ENCODE peak calls at places on chromosome 1, in nine cellular contexts. M is A549; A is fibroblast of mammary gland; X is fibroblast of lung; J is uterus; B is AG10803; G is natural killer cell; K is esophagus muscularis mucosa; H is CD8-positive, alpha-beta T cell. E is an unnamed sample.

GRCh38 chr1:204293605-204294365 is 65.9 kb downstream of the PLEKHA6 start:
- DNase-seq in M (no peak), A (peak; percentile 58), X (no peak), J (peak; percentile 52), B (peak; percentile 76), G (no peak), K (no peak), H (no peak), E (no peak)

GRCh38 chr1:36222481-36223372 is 1.5 kb upstream of the THRAP3 start:
- DNase-seq in M (no peak), A (peak; percentile 28), X (no peak), J (no peak), B (peak; percentile 22), G (no peak), K (no peak), H (no peak), E (no peak)

GRCh38 chr1:61992257-61992656 is 202.4 kb upstream of the L1TD1 start:
- DNase-seq in M (no peak), A (no peak), X (no peak), J (no peak), B (no peak), G (no peak), K (no peak), H (no peak), E (no peak)

GRCh38 chr1:20399196-20399595 is 86.8 kb downstream of the CAMK2N1 start:
- DNase-seq in M (no peak), A (no peak), X (no peak), J (no peak), B (no peak), G (no peak), K (no peak), H (no peak), E (no peak)

GRCh38 chr1:236514703-236515442 is 8.9 kb upstream of the LGALS8 start:
- DNase-seq in M (peak; percentile 26), A (no peak), X (no peak), J (no peak), B (no peak), G (no peak), K (no peak), H (no peak), E (no peak)

GRCh38 chr1:42922687-42923366 is 35.8 kb downstream of the SLC2A1 start:
- DNase-seq in M (peak; percentile 83), A (peak; percentile 71), X (peak; percentile 71), J (no peak), B (peak; percentile 69), G (no peak), K (no peak), H (peak; percentile 43), E (no peak)

GRCh38 chr1:179493323-179493722 is 82.4 kb downstream of the NPHS2 start:
- DNase-seq in M (no peak), A (no peak), X (peak; percentile 27), J (no peak), B (peak; percentile 1), G (no peak), K (no peak), H (no peak), E (no peak)

GRCh38 chr1:1842360-1843146 is 48.3 kb downstream of the GNB1 start:
- DNase-seq in M (no peak), A (no peak), X (no peak), J (no peak), B (no peak), G (no peak), K (no peak), H (no peak), E (no peak)

GRCh38 chr1:65469889-65470340 is 49.4 kb downstream of the LEPR start:
- DNase-seq in M (no peak), A (no peak), X (peak; percentile 65), J (no peak), B (peak; percentile 47), G (no peak), K (no peak), H (no peak), E (no peak)

GRCh38 chr1:167499657-167500056 is 18.7 kb downstream of the CD247 start:
- DNase-seq in M (no peak), A (no peak), X (no peak), J (no peak), B (no peak), G (peak; percentile 19), K (no peak), H (no peak), E (no peak)
- TF ChIP-seq CTCF in M (no peak), A (no peak), X (no peak), J (no peak), B (no peak), G (no peak), K (no peak), H (no peak), E (no peak)

GRCh38 chr1:116911779-116912469 is 2.2 kb downstream of the PTGFRN start:
- DNase-seq in M (no peak), A (no peak), X (no peak), J (no peak), B (no peak), G (no peak), K (no peak), H (no peak), E (no peak)

GRCh38 chr1:116910379-116911165 is 856 bp downstream of the PTGFRN start:
- DNase-seq in M (no peak), A (no peak), X (peak; percentile 46), J (peak; percentile 48), B (peak; percentile 16), G (no peak), K (no peak), H (peak; percentile 34), E (no peak)

GRCh38 chr1:116909511-116910378 is at the start of gene PTGFRN:
- DNase-seq in M (peak; percentile 51), A (peak; percentile 37), X (peak; percentile 74), J (peak; percentile 81), B (peak; percentile 65), G (no peak), K (no peak), H (no peak), E (peak; percentile 46)

GRCh38 chr1:116912846-116913245 is 3.1 kb downstream of the PTGFRN start:
- DNase-seq in M (no peak), A (no peak), X (no peak), J (no peak), B (no peak), G (no peak), K (no peak), H (no peak), E (no peak)

DNA sequence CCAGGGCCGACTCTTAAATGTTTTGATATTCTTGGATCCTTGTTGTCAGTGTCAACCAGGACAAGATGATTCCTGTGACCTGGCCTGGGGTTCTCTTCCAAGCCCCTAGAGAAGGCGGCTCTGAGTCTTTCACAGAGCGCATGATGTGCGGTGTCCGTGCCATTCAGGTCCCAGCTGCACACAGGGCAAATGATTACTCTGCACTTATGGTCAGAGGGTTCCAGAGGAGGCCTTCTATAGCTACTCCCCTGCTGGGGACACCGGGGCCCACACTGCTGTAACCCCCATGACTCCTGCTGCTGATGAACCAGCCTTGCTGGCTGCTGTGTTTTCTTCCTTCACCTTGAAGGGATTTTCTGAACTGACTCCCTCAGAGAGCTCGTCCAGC is 1.4 kb downstream of the PTGFRN start:
- DNase-seq in M (no peak), A (no peak), X (no peak), J (peak; percentile 22), B (no peak), G (no peak), K (no peak), H (no peak), E (no peak)
- TF ChIP-seq CTCF in M (no peak), A (no peak), X (no peak), J (no peak), B (no peak), G (no peak), K (no peak), H (no peak), E (no peak)

GRCh38 chr1:228073061-228073869 is 9.2 kb upstream of the ARF1 start:
- DNase-seq in M (no peak), A (no peak), X (no peak), J (peak; percentile 11), B (no peak), G (no peak), K (no peak), H (no peak), E (peak; percentile 37)

GRCh38 chr1:228072658-228073043 is 9.9 kb upstream of the ARF1 start:
- DNase-seq in M (no peak), A (no peak), X (no peak), J (peak; percentile 14), B (no peak), G (no peak), K (no peak), H (no peak), E (peak; percentile 38)

GRCh38 chr1:228074954-228075730 is 7.4 kb upstream of the ARF1 start:
- DNase-seq in M (no peak), A (no peak), X (no peak), J (peak; percentile 20), B (no peak), G (no peak), K (no peak), H (no peak), E (peak; percentile 38)

GRCh38 chr1:228075801-228076271 is 6.7 kb upstream of the ARF1 start:
- DNase-seq in M (no peak), A (no peak), X (no peak), J (peak; percentile 10), B (no peak), G (no peak), K (no peak), H (no peak), E (peak; percentile 23)

DNA sequence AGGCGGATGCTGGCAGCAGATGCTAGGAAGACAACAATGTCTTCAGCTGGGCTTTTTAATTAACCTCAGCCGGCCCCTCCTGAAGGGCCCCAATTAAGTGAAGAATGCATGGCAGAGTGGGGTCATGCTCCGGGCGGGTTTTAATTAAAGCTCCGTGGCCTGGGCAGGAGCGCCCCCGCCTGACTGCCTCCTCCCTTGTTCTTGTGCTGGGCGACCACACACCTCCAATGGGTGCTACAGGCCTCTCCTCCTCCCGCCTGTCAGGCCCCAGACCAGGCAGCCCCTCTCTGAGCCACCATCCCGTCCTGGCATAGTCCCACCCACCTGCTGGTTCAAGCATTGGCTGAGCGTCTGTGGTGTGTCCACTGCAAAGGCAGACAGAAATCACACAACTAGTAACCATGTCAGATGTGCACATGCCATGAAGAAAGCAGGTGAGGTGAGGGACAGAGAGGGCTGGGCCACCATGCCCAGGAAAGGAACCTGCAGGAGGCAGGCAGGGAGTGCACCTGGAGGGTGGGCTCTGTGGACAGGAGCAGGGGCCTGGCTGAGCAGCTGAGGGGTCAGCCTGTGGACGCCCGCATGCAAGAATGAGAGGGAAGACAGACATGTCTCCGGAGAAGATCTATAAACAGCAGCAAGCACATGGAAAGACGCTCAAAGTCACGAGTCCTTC is 8.5 kb upstream of the ARF1 start:
- DNase-seq in M (no peak), A (no peak), X (no peak), J (peak; percentile 16), B (no peak), G (no peak), K (no peak), H (no peak), E (peak; percentile 21)
- TF ChIP-seq CTCF in M (peak; percentile 21), A (no peak), X (peak; percentile 13), J (no peak), B (peak; percentile 15), G (no peak), K (no peak), H (no peak), E (no peak)

DNA sequence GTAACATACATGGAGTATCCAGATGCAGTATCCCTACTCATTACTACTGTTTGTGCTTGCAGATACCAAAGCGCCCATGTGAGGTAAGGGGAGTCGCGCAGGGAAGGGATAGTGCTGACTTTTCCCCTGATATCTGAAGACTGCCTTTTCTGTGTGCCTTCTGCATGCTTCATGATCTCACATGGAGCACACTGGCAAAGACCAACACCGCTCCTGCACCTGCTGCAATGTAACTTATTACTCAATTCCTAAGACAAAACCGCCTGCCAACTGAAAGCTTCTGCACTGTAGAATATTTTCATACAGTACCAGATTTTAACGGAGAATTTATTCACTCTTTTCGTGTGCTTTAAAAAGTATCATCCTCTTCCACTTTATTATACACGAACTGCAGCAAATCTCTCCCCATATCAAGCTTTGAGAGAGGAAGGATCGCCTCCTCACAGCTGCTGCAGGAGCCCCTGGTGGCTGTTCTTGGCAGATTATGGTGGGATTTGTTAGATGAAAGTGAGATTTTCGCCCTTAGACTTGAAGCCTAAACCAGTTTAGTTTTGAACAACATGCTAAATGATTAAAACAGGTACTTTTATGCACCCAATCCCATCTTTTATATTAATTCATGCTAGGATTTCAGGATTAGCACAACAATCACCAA is 99.1 kb downstream of the PTPN14 start:
- DNase-seq in M (no peak), A (no peak), X (no peak), J (no peak), B (no peak), G (no peak), K (peak; percentile 39), H (no peak), E (no peak)
- TF ChIP-seq CTCF in M (no peak), A (peak; percentile 3), X (no peak), J (no peak), B (peak; percentile 12), G (no peak), K (no peak), H (no peak), E (no peak)